ENCODE peak calls at places on chromosomes 6 and 20, in six cellular contexts. K is Panc1, E is neuronal stem cell, Q is uterus, X is tibial nerve, F is breast epithelium. R is an unnamed sample.

GRCh38 chr6:36319834-36320233 is 16.9 kb downstream of the BNIP5 start:
- DNase-seq in K (no peak), E (no peak), Q (no peak), X (no peak), F (no peak), R (no peak)

GRCh38 chr6:33314515-33314942 is 651 bp upstream of the TAPBP start:
- DNase-seq in K (no peak), E (no peak), Q (peak; percentile 85), X (no peak), F (peak; percentile 62), R (peak; percentile 89)

GRCh38 chr20:63819224-63819917 is 11.7 kb downstream of the ZBTB46 start:
- DNase-seq in K (no peak), E (no peak), Q (peak; percentile 51), X (no peak), F (no peak), R (peak; percentile 69)

GRCh38 chr6:151502499-151502898 is 8.7 kb downstream of the CCDC170 start:
- DNase-seq in K (no peak), E (no peak), Q (no peak), X (no peak), F (no peak), R (no peak)

GRCh38 chr6:15810618-15811017 is 147.8 kb upstream of the DTNBP1 start:
- DNase-seq in K (no peak), E (no peak), Q (no peak), X (no peak), F (no peak), R (no peak)

GRCh38 chr6:106981901-106982300 is 7.4 kb upstream of the CD24 start:
- DNase-seq in K (no peak), E (no peak), Q (no peak), X (no peak), F (no peak), R (no peak)

GRCh38 chr6:41272591-41273175 is 13.8 kb downstream of the TREM1 start:
- DNase-seq in K (no peak), E (no peak), Q (no peak), X (no peak), F (no peak), R (no peak)

GRCh38 chr6:4155848-4156466 is 20.6 kb upstream of the ECI2 start:
- DNase-seq in K (peak; percentile 62), E (peak; percentile 86), Q (peak; percentile 88), X (peak; percentile 59), F (peak; percentile 64), R (peak; percentile 86)

GRCh38 chr6:40395066-40395697 is 192.0 kb downstream of the LRFN2 start:
- DNase-seq in K (no peak), E (no peak), Q (no peak), X (no peak), F (no peak), R (no peak)

GRCh38 chr6:83954371-83954770 is 79.2 kb upstream of the MRAP2 start:
- DNase-seq in K (no peak), E (no peak), Q (no peak), X (no peak), F (no peak), R (no peak)

GRCh38 chr6:38567436-38567835 is 72.3 kb downstream of the BTBD9 start:
- DNase-seq in K (no peak), E (no peak), Q (peak; percentile 80), X (peak; percentile 50), F (peak; percentile 71), R (peak; percentile 89)

GRCh38 chr6:85364354-85364753 is 85.5 kb upstream of the NT5E start:
- DNase-seq in K (no peak), E (no peak), Q (no peak), X (no peak), F (no peak), R (no peak)

GRCh38 chr6:105642708-105643107 is 239.8 kb upstream of the PREP start:
- DNase-seq in K (no peak), E (no peak), Q (no peak), X (no peak), F (no peak), R (no peak)

GRCh38 chr6:149544646-149545257 is 1.1 kb downstream of the PPIL4 start:
- DNase-seq in K (no peak), E (no peak), Q (no peak), X (no peak), F (no peak), R (no peak)

GRCh38 chr6:145904391-145904790 is 59.8 kb downstream of the SHPRH start:
- DNase-seq in K (no peak), E (no peak), Q (no peak), X (no peak), F (no peak), R (no peak)

GRCh38 chr6:52552278-52552643 is 24.6 kb downstream of the TRAM2 start:
- DNase-seq in K (no peak), E (no peak), Q (no peak), X (no peak), F (no peak), R (no peak)

GRCh38 chr6:43076928-43077809 is 1.1 kb downstream of the PTK7 start:
- DNase-seq in K (no peak), E (no peak), Q (peak; percentile 47), X (no peak), F (peak; percentile 63), R (no peak)

GRCh38 chr6:139153876-139154275 is 19.0 kb downstream of the HECA start:
- DNase-seq in K (no peak), E (no peak), Q (no peak), X (no peak), F (no peak), R (no peak)

GRCh38 chr20:14333734-14334133 is 3.7 kb downstream of the FLRT3 start:
- DNase-seq in K (no peak), E (no peak), Q (no peak), X (no peak), F (no peak), R (no peak)

GRCh38 chr6:30006170-30007131 is 54.6 kb upstream of the POLR1H start:
- DNase-seq in K (no peak), E (no peak), Q (peak; percentile 44), X (peak; percentile 27), F (peak; percentile 58), R (peak; percentile 72)

GRCh38 chr6:139597087-139597763 is 222.8 kb upstream of the CITED2 start:
- DNase-seq in K (no peak), E (no peak), Q (no peak), X (no peak), F (no peak), R (no peak)

GRCh38 chr6:43951063-43951755 is 176.0 kb downstream of the MRPL14 start:
- DNase-seq in K (no peak), E (peak; percentile 51), Q (peak; percentile 55), X (no peak), F (no peak), R (peak; percentile 52)

GRCh38 chr20:4076671-4077070 is 61.3 kb upstream of the RNF24 start:
- DNase-seq in K (no peak), E (no peak), Q (peak; percentile 46), X (no peak), F (no peak), R (no peak)

GRCh38 chr20:10641893-10642292 is 31.9 kb downstream of the JAG1 start:
- DNase-seq in K (no peak), E (no peak), Q (no peak), X (no peak), F (no peak), R (no peak)
- H3K4me1 ChIP-seq in K (no peaks in the 10 kb centered on the region), E (peaks cover 32% of the 10 kb centered on the region), Q (peaks cover 3% of the 10 kb centered on the region), X (peaks cover 52% of the 10 kb centered on the region), F (no peaks in the 10 kb centered on the region), R (peaks cover 18% of the 10 kb centered on the region)

DNA sequence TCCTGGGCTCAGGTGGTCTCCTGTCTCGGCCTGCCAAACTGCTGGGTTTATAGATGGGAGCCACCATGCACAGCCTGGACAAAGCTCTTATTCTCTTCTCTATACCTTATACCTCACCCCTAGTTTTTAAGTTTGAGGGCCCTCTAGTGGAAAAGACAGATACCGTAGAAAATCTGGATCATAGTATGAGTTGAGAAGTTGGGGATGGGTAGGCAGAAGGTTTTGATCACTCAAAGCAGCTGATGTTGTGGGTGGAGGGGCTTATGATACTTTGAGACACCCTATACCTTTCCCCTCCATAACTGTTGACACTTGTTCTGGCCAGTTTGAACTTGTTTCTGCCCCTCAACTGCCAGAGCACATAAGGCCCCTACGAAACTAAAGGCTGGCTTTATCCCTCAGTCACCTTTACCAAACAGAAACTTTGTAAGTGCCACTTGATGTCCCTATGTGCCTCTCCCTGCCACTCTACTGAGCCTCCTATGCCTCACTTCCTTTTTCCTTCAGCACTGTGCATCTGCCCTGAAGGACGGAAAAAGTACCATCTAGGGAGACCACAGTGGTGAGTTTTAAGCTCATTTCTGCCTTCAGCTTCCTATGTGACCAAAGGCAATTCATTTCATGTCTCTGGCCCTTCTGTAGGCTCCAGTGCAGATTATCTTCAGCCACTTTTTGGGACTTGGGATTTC is 28.6 kb downstream of the RALY start:
- DNase-seq in K (peak; percentile 13), E (no peak), Q (no peak), X (no peak), F (no peak), R (no peak)
- H3K4me1 ChIP-seq in K (peaks cover 21% of the 10 kb centered on the region), E (peaks cover 4% of the 10 kb centered on the region), Q (peaks cover 17% of the 10 kb centered on the region), X (peaks cover 73% of the 10 kb centered on the region), F (no peaks in the 10 kb centered on the region), R (peaks cover 55% of the 10 kb centered on the region)

GRCh38 chr6:12047792-12048432 is 35.8 kb downstream of the HIVEP1 start:
- DNase-seq in K (no peak), E (no peak), Q (no peak), X (no peak), F (no peak), R (no peak)
- H3K4me1 ChIP-seq in K (no peaks in the 10 kb centered on the region), E (no peaks in the 10 kb centered on the region), Q (no peaks in the 10 kb centered on the region), X (peaks cover 16% of the 10 kb centered on the region), F (no peaks in the 10 kb centered on the region), R (peaks cover 30% of the 10 kb centered on the region)

GRCh38 chr20:44714701-44715494 is at the start of gene CCN5:
- DNase-seq in K (peak; percentile 71), E (no peak), Q (peak; percentile 74), X (peak; percentile 88), F (peak; percentile 85), R (peak; percentile 89)

GRCh38 chr20:44717986-44718385 is 2.8 kb downstream of the CCN5 start:
- DNase-seq in K (no peak), E (no peak), Q (no peak), X (no peak), F (no peak), R (peak; percentile 59)

GRCh38 chr20:44715495-44716308 is 533 bp downstream of the CCN5 start:
- DNase-seq in K (no peak), E (no peak), Q (no peak), X (no peak), F (no peak), R (peak; percentile 52)

GRCh38 chr20:44714102-44714700 is 968 bp upstream of the CCN5 start:
- DNase-seq in K (no peak), E (no peak), Q (no peak), X (no peak), F (no peak), R (peak; percentile 60)

GRCh38 chr20:44716309-44717106 is 1.3 kb downstream of the CCN5 start:
- DNase-seq in K (no peak), E (no peak), Q (no peak), X (no peak), F (no peak), R (peak; percentile 55)
- H3K4me1 ChIP-seq in K (peaks cover 71% of the 10 kb centered on the region), E (peaks cover 4% of the 10 kb centered on the region), Q (peaks cover 15% of the 10 kb centered on the region), X (peaks cover 75% of the 10 kb centered on the region), F (peaks cover 3% of the 10 kb centered on the region), R (no peaks in the 10 kb centered on the region)